ENCODE peak calls at places on chromosomes 4 and X, in ten cellular contexts. One of them, this sample, is unnamed.

GRCh38 chr4:145939241-145939640 is 618 bp upstream of the ZNF827 start:
- DNase-seq in heart right ventricle: no peak
- DNase-seq in RWPE2: no peak
- DNase-seq in uterus: no peak
- DNase-seq in body of pancreas: no peak
- DNase-seq in tibial artery: no peak
- DNase-seq in tibial nerve: no peak
- DNase-seq in OCI-LY7: peak
- DNase-seq in thoracic aorta: no peak
- DNase-seq in CD8-positive, alpha-beta T cell: no peak
- DNase-seq in this sample: no peak

GRCh38 chr4:118398226-118399090 is 45.7 kb upstream of the PRSS12 start:
- DNase-seq in heart right ventricle: no peak
- DNase-seq in RWPE2: no peak
- DNase-seq in uterus: no peak
- DNase-seq in body of pancreas: no peak
- DNase-seq in tibial artery: no peak
- DNase-seq in tibial nerve: no peak
- DNase-seq in OCI-LY7: no peak
- DNase-seq in thoracic aorta: no peak
- DNase-seq in CD8-positive, alpha-beta T cell: no peak
- DNase-seq in this sample: no peak

GRCh38 chrX:48461830-48462229 is 8.2 kb downstream of the SLC38A5 start:
- DNase-seq in heart right ventricle: no peak
- DNase-seq in RWPE2: no peak
- DNase-seq in uterus: no peak
- DNase-seq in body of pancreas: no peak
- DNase-seq in tibial artery: no peak
- DNase-seq in tibial nerve: no peak
- DNase-seq in OCI-LY7: no peak
- DNase-seq in thoracic aorta: no peak
- DNase-seq in CD8-positive, alpha-beta T cell: no peak
- DNase-seq in this sample: peak

GRCh38 chr4:5545271-5545670 is 163.1 kb downstream of the EVC2 start:
- DNase-seq in heart right ventricle: no peak
- DNase-seq in RWPE2: no peak
- DNase-seq in uterus: no peak
- DNase-seq in body of pancreas: no peak
- DNase-seq in tibial artery: no peak
- DNase-seq in tibial nerve: no peak
- DNase-seq in OCI-LY7: no peak
- DNase-seq in thoracic aorta: no peak
- DNase-seq in CD8-positive, alpha-beta T cell: no peak
- DNase-seq in this sample: no peak

GRCh38 chr4:84597450-84597849 is 14.5 kb downstream of the CDS1 start:
- DNase-seq in heart right ventricle: no peak
- DNase-seq in RWPE2: no peak
- DNase-seq in uterus: no peak
- DNase-seq in body of pancreas: no peak
- DNase-seq in tibial artery: no peak
- DNase-seq in tibial nerve: no peak
- DNase-seq in OCI-LY7: no peak
- DNase-seq in thoracic aorta: no peak
- DNase-seq in CD8-positive, alpha-beta T cell: no peak
- DNase-seq in this sample: no peak

GRCh38 chr4:151484396-151485102 is 75.6 kb downstream of the FHIP1A start:
- DNase-seq in heart right ventricle: no peak
- DNase-seq in RWPE2: no peak
- DNase-seq in uterus: no peak
- DNase-seq in body of pancreas: no peak
- DNase-seq in tibial artery: no peak
- DNase-seq in tibial nerve: no peak
- DNase-seq in OCI-LY7: no peak
- DNase-seq in thoracic aorta: no peak
- DNase-seq in CD8-positive, alpha-beta T cell: no peak
- DNase-seq in this sample: no peak

GRCh38 chrX:47815901-47816845 is 20.5 kb upstream of the ZNF81 start:
- DNase-seq in heart right ventricle: no peak
- DNase-seq in RWPE2: no peak
- DNase-seq in uterus: no peak
- DNase-seq in body of pancreas: no peak
- DNase-seq in tibial artery: no peak
- DNase-seq in tibial nerve: no peak
- DNase-seq in OCI-LY7: no peak
- DNase-seq in thoracic aorta: no peak
- DNase-seq in CD8-positive, alpha-beta T cell: no peak
- DNase-seq in this sample: no peak

GRCh38 chrX:128035318-128035717 is 16.9 kb downstream of the ACTRT1 start:
- DNase-seq in heart right ventricle: no peak
- DNase-seq in RWPE2: no peak
- DNase-seq in uterus: no peak
- DNase-seq in body of pancreas: no peak
- DNase-seq in tibial artery: no peak
- DNase-seq in tibial nerve: no peak
- DNase-seq in OCI-LY7: no peak
- DNase-seq in thoracic aorta: no peak
- DNase-seq in CD8-positive, alpha-beta T cell: no peak
- DNase-seq in this sample: no peak

GRCh38 chr4:92235741-92236140 is 68.0 kb upstream of the GRID2 start:
- DNase-seq in heart right ventricle: no peak
- DNase-seq in RWPE2: no peak
- DNase-seq in uterus: no peak
- DNase-seq in body of pancreas: no peak
- DNase-seq in tibial artery: no peak
- DNase-seq in tibial nerve: no peak
- DNase-seq in OCI-LY7: no peak
- DNase-seq in thoracic aorta: no peak
- DNase-seq in CD8-positive, alpha-beta T cell: no peak
- DNase-seq in this sample: no peak

GRCh38 chr4:140152760-140153418 is 1.1 kb downstream of the MAML3 start:
- DNase-seq in heart right ventricle: peak
- DNase-seq in RWPE2: peak
- DNase-seq in uterus: peak
- DNase-seq in body of pancreas: peak
- DNase-seq in tibial artery: peak
- DNase-seq in tibial nerve: peak
- DNase-seq in OCI-LY7: peak
- DNase-seq in thoracic aorta: peak
- DNase-seq in CD8-positive, alpha-beta T cell: peak
- DNase-seq in this sample: no peak

GRCh38 chr4:37825943-37826281 is 574 bp upstream of the PGM2 start:
- DNase-seq in heart right ventricle: peak
- DNase-seq in RWPE2: no peak
- DNase-seq in uterus: no peak
- DNase-seq in body of pancreas: no peak
- DNase-seq in tibial artery: no peak
- DNase-seq in tibial nerve: no peak
- DNase-seq in OCI-LY7: no peak
- DNase-seq in thoracic aorta: no peak
- DNase-seq in CD8-positive, alpha-beta T cell: no peak
- DNase-seq in this sample: no peak

GRCh38 chr4:76854858-76855257 is 43.1 kb downstream of the SOWAHB start:
- DNase-seq in heart right ventricle: no peak
- DNase-seq in RWPE2: no peak
- DNase-seq in uterus: no peak
- DNase-seq in body of pancreas: no peak
- DNase-seq in tibial artery: no peak
- DNase-seq in tibial nerve: no peak
- DNase-seq in OCI-LY7: no peak
- DNase-seq in thoracic aorta: no peak
- DNase-seq in CD8-positive, alpha-beta T cell: no peak
- DNase-seq in this sample: no peak

GRCh38 chrX:784829-785228 is 154.2 kb downstream of the SHOX start:
- DNase-seq in heart right ventricle: no peak
- DNase-seq in RWPE2: no peak
- DNase-seq in uterus: no peak
- DNase-seq in body of pancreas: no peak
- DNase-seq in tibial artery: no peak
- DNase-seq in tibial nerve: no peak
- DNase-seq in OCI-LY7: no peak
- DNase-seq in thoracic aorta: no peak
- DNase-seq in CD8-positive, alpha-beta T cell: no peak
- DNase-seq in this sample: no peak

DNA sequence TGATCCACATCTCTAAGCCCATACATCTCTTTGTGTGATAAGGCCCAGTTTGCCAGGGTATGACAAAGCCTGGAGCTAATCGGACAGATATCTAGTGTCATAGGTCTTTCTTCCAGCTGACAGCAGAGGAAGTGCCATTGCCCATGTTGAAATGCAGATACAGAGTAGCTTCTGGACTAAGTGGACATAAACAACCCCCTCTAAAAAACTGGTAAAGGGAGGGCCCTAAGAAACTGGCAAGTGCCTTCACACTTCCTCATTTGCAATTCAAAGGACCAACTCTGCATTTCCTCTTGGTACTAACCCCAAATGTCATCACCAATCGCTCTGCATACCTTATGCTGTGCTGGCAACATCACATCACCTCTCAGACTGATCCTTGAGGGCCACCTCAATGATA is 20.8 kb downstream of the ARHGEF6 start:
- DNase-seq in heart right ventricle: no peak
- DNase-seq in RWPE2: no peak
- DNase-seq in uterus: no peak
- DNase-seq in body of pancreas: peak
- DNase-seq in tibial artery: no peak
- DNase-seq in tibial nerve: no peak
- DNase-seq in OCI-LY7: peak
- DNase-seq in thoracic aorta: no peak
- DNase-seq in CD8-positive, alpha-beta T cell: no peak
- DNase-seq in this sample: no peak
- H3K27ac ChIP-seq in heart right ventricle: no peak
- H3K27ac ChIP-seq in RWPE2: no peak
- H3K27ac ChIP-seq in uterus: no peak
- H3K27ac ChIP-seq in body of pancreas: no peak
- H3K27ac ChIP-seq in tibial artery: no peak
- H3K27ac ChIP-seq in tibial nerve: no peak
- H3K27ac ChIP-seq in OCI-LY7: peak
- H3K27ac ChIP-seq in thoracic aorta: no peak
- H3K27ac ChIP-seq in CD8-positive, alpha-beta T cell: no peak
- H3K27ac ChIP-seq in this sample: no peak

DNA sequence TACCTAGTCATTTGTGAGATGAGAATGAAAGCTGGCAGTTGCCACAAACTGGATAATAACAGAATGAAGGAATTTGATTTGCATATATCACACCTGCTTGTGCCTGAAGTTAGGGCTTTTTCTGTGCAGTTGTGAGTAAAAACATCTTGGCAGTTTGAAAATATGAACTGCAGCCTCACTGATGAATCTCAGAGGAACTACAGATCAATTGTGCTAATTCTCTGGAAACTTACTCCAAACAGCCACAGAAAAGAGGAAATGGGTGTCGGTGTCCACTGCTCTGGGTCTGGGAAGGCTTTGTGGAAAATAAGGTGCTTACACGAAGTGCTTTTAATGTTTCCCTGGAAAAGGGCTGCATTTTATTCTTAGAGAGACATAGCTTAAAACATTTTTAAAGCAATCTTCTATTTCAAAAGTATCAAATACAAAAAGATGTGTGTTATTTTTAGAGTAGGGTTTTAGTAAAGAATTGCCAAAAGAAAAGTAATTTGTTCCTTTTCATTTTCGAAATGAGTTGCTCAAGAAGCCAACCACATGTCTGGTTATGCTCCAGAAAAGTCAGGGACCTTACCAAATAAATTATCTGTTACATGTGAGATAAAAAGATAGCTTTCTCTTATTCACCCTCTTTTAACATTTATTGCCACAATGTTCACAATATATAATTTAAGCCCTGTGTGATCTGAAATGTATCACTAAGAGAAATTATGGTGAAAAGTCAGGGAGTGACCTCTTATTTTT is 240.1 kb downstream of the FRAS1 start:
- DNase-seq in heart right ventricle: no peak
- DNase-seq in RWPE2: no peak
- DNase-seq in uterus: no peak
- DNase-seq in body of pancreas: no peak
- DNase-seq in tibial artery: no peak
- DNase-seq in tibial nerve: peak
- DNase-seq in OCI-LY7: peak
- DNase-seq in thoracic aorta: no peak
- DNase-seq in CD8-positive, alpha-beta T cell: no peak
- DNase-seq in this sample: no peak
- H3K27ac ChIP-seq in heart right ventricle: no peak
- H3K27ac ChIP-seq in RWPE2: no peak
- H3K27ac ChIP-seq in uterus: no peak
- H3K27ac ChIP-seq in body of pancreas: no peak
- H3K27ac ChIP-seq in tibial artery: no peak
- H3K27ac ChIP-seq in tibial nerve: no peak
- H3K27ac ChIP-seq in OCI-LY7: peak
- H3K27ac ChIP-seq in thoracic aorta: no peak
- H3K27ac ChIP-seq in CD8-positive, alpha-beta T cell: no peak
- H3K27ac ChIP-seq in this sample: no peak

GRCh38 chr4:13403833-13404232 is 80.3 kb downstream of the RAB28 start:
- DNase-seq in heart right ventricle: no peak
- DNase-seq in RWPE2: no peak
- DNase-seq in uterus: no peak
- DNase-seq in body of pancreas: no peak
- DNase-seq in tibial artery: no peak
- DNase-seq in tibial nerve: no peak
- DNase-seq in OCI-LY7: no peak
- DNase-seq in thoracic aorta: no peak
- DNase-seq in CD8-positive, alpha-beta T cell: no peak
- DNase-seq in this sample: no peak

GRCh38 chr4:13399257-13399656 is 84.9 kb downstream of the RAB28 start:
- DNase-seq in heart right ventricle: no peak
- DNase-seq in RWPE2: no peak
- DNase-seq in uterus: no peak
- DNase-seq in body of pancreas: no peak
- DNase-seq in tibial artery: no peak
- DNase-seq in tibial nerve: no peak
- DNase-seq in OCI-LY7: no peak
- DNase-seq in thoracic aorta: no peak
- DNase-seq in CD8-positive, alpha-beta T cell: no peak
- DNase-seq in this sample: no peak

GRCh38 chr4:13409324-13409723 is 74.8 kb downstream of the RAB28 start:
- DNase-seq in heart right ventricle: no peak
- DNase-seq in RWPE2: no peak
- DNase-seq in uterus: no peak
- DNase-seq in body of pancreas: no peak
- DNase-seq in tibial artery: no peak
- DNase-seq in tibial nerve: no peak
- DNase-seq in OCI-LY7: no peak
- DNase-seq in thoracic aorta: no peak
- DNase-seq in CD8-positive, alpha-beta T cell: no peak
- DNase-seq in this sample: no peak

GRCh38 chr4:13403326-13403725 is 80.8 kb downstream of the RAB28 start:
- DNase-seq in heart right ventricle: no peak
- DNase-seq in RWPE2: no peak
- DNase-seq in uterus: no peak
- DNase-seq in body of pancreas: no peak
- DNase-seq in tibial artery: no peak
- DNase-seq in tibial nerve: no peak
- DNase-seq in OCI-LY7: no peak
- DNase-seq in thoracic aorta: no peak
- DNase-seq in CD8-positive, alpha-beta T cell: no peak
- DNase-seq in this sample: no peak
- H3K27ac ChIP-seq in heart right ventricle: no peak
- H3K27ac ChIP-seq in RWPE2: no peak
- H3K27ac ChIP-seq in uterus: no peak
- H3K27ac ChIP-seq in body of pancreas: no peak
- H3K27ac ChIP-seq in tibial artery: no peak
- H3K27ac ChIP-seq in tibial nerve: no peak
- H3K27ac ChIP-seq in OCI-LY7: no peak
- H3K27ac ChIP-seq in thoracic aorta: no peak
- H3K27ac ChIP-seq in CD8-positive, alpha-beta T cell: no peak
- H3K27ac ChIP-seq in this sample: no peak

GRCh38 chr4:128942547-128942946 is 133.0 kb downstream of the JADE1 start:
- DNase-seq in heart right ventricle: no peak
- DNase-seq in RWPE2: no peak
- DNase-seq in uterus: no peak
- DNase-seq in body of pancreas: no peak
- DNase-seq in tibial artery: no peak
- DNase-seq in tibial nerve: no peak
- DNase-seq in OCI-LY7: no peak
- DNase-seq in thoracic aorta: no peak
- DNase-seq in CD8-positive, alpha-beta T cell: no peak
- DNase-seq in this sample: no peak
- H3K27ac ChIP-seq in heart right ventricle: no peak
- H3K27ac ChIP-seq in RWPE2: no peak
- H3K27ac ChIP-seq in uterus: no peak
- H3K27ac ChIP-seq in body of pancreas: no peak
- H3K27ac ChIP-seq in tibial artery: no peak
- H3K27ac ChIP-seq in tibial nerve: no peak
- H3K27ac ChIP-seq in OCI-LY7: no peak
- H3K27ac ChIP-seq in thoracic aorta: no peak
- H3K27ac ChIP-seq in CD8-positive, alpha-beta T cell: no peak
- H3K27ac ChIP-seq in this sample: no peak